ENCODE peak calls at places on chromosomes 7 and 10, in six cellular contexts. J, A, M, X, O and W are unnamed samples.

GRCh38 chr7:2487586-2488271 is 11.5 kb upstream of the GRIFIN start:
- DNase-seq in A (no peak), J (no peak), X (no peak), M (no peak), O (no peak), W (no peak)

GRCh38 chr10:28796606-28797512 is 119.5 kb downstream of the BAMBI start:
- DNase-seq in X (no peak), A (no peak), O (no peak), J (no peak), M (no peak), W (peak)

GRCh38 chr10:131685576-131685975 is 215.2 kb upstream of the PPP2R2D start:
- DNase-seq in J (no peak), A (no peak), M (no peak), O (no peak), X (no peak), W (no peak)

GRCh38 chr7:54946271-54946670 is 72.5 kb upstream of the EGFR start:
- DNase-seq in J (no peak), M (no peak), A (no peak), X (no peak), O (no peak), W (no peak)

GRCh38 chr7:93194368-93194767 is 31.9 kb downstream of the HEPACAM2 start:
- DNase-seq in A (peak), X (no peak), M (no peak), J (no peak), O (no peak), W (no peak)

GRCh38 chr10:84098667-84099066 is 40.6 kb upstream of the GHITM start:
- DNase-seq in O (no peak), X (no peak), J (no peak), M (no peak), A (no peak), W (no peak)

GRCh38 chr10:133442191-133442966 is 11.4 kb upstream of the SCART1 start:
- DNase-seq in J (no peak), M (no peak), X (no peak), O (no peak), A (no peak), W (no peak)

GRCh38 chr10:113484487-113484886 is 68.4 kb upstream of the HABP2 start:
- DNase-seq in O (no peak), M (no peak), J (no peak), A (no peak), X (no peak), W (no peak)

GRCh38 chr10:116272497-116273221 is at the start of gene GFRA1:
- DNase-seq in M (no peak), A (no peak), X (peak), J (peak), O (no peak), W (no peak)

GRCh38 chr7:111363099-111363498 is 199.2 kb downstream of the IMMP2L start:
- DNase-seq in J (no peak), A (no peak), M (no peak), X (no peak), O (no peak), W (no peak)

GRCh38 chr10:77606751-77607150 is 30.9 kb downstream of the KCNMA1 start:
- DNase-seq in J (no peak), X (peak), A (no peak), O (no peak), M (no peak), W (no peak)

GRCh38 chr10:110212119-110213006 is 5.0 kb downstream of the MXI1 start:
- DNase-seq in A (no peak), O (no peak), M (no peak), X (no peak), J (no peak), W (peak)

GRCh38 chr10:60282771-60283353 is 106.8 kb downstream of the ANK3 start:
- DNase-seq in X (no peak), A (peak), O (no peak), J (no peak), M (no peak), W (peak)

GRCh38 chr7:13990319-13990983 is 985 bp upstream of the ETV1 start:
- DNase-seq in X (peak), A (peak), J (peak), M (no peak), O (no peak), W (peak)

DNA sequence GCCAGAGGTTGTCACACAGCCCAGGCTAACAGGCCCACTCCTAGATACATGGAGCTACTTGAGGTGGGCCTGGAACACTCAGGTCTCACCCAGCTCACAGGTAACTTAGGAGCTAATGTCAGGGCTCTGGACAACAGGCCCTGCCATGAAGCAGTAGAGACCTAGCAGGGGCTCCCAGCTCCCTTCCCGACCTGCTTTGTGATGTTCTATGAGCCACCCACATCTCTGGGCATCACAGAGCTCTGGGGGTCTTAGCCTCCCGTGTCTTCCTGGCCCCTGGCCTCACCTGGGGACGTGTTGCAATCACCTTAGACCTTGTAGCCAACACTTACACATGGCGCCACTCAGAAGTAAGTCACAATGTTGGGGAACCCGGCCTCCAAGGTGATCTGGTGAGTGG is 12.4 kb downstream of the WDFY4 start:
- DNase-seq in J (no peak), A (no peak), M (no peak), X (no peak), O (no peak), W (no peak)
- TF ChIP-seq CREB1 in J (no peak), A (no peak), M (no peak), X (no peak), O (no peak), W (no peak)

GRCh38 chr7:61111-61510 is 131.3 kb upstream of the FAM20C start:
- DNase-seq in J (no peak), A (no peak), M (no peak), X (no peak), O (no peak), W (no peak)

GRCh38 chr7:63117-63480 is 129.3 kb upstream of the FAM20C start:
- DNase-seq in J (no peak), A (no peak), X (no peak), M (no peak), O (no peak), W (no peak)

GRCh38 chr7:61576-62360 is 130.6 kb upstream of the FAM20C start:
- DNase-seq in X (no peak), M (no peak), J (no peak), A (no peak), O (no peak), W (no peak)

GRCh38 chr7:63521-64021 is 128.8 kb upstream of the FAM20C start:
- DNase-seq in M (no peak), A (no peak), X (no peak), O (no peak), J (no peak), W (no peak)

DNA sequence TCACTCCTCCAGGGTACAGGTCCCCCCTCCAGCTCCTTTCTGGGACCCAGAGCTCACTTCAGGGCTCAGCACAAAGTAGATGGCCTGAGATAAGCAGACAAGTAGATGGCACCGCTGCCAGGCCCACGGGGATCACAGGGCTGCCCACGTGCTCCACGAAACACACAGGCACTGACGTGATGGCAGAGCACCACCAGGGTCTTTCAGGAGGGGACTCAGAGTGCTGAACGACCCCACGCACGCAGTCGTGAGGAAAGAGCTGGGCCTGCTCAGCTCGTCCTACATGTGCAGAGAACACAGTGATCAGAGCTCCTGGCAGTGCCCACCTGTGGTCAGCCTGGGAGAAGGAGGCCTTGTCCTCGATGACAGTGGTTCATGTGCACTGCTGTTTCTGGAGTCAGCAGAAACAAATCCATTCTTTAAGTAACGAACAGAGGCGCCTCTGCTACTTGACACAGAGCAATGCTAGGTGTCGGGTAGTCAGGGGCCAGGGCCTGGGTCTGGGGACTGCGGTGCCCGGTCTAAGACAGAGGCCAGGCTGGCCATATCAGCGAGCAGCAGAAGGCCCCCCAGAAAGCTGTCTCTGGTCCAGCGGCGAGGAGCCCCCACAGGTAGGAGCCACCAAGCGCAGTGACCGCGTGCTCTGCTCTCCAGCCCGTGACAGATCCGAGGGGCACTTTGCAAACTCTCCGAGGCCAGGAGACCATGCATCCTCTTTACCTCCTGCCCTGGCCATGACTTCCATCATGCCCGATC is 129.8 kb upstream of the FAM20C start:
- DNase-seq in X (no peak), J (no peak), M (no peak), O (no peak), A (no peak), W (no peak)
- TF ChIP-seq CREB1 in X (no peak), J (no peak), M (no peak), O (no peak), A (no peak), W (no peak)

GRCh38 chr10:123599366-123599849 is 66.7 kb upstream of the GPR26 start:
- DNase-seq in A (no peak), M (no peak), J (no peak), X (no peak), O (no peak), W (no peak)

GRCh38 chr10:123600177-123600576 is 66.0 kb upstream of the GPR26 start:
- DNase-seq in O (no peak), X (no peak), A (no peak), M (no peak), J (no peak), W (no peak)

GRCh38 chr10:123597676-123598075 is 68.5 kb upstream of the GPR26 start:
- DNase-seq in A (no peak), X (no peak), O (no peak), J (no peak), M (no peak), W (no peak)

GRCh38 chr10:123595661-123596060 is 70.5 kb upstream of the GPR26 start:
- DNase-seq in O (no peak), J (no peak), X (no peak), M (no peak), A (no peak), W (no peak)
- TF ChIP-seq CREB1 in O (no peak), J (no peak), X (no peak), M (no peak), A (no peak), W (no peak)

GRCh38 chr7:96700516-96700915 is 9.1 kb downstream of the SEM1 start:
- DNase-seq in O (no peak), J (no peak), M (no peak), X (no peak), A (no peak), W (no peak)
- TF ChIP-seq CREB1 in O (no peak), J (no peak), M (no peak), X (no peak), A (no peak), W (no peak)

GRCh38 chr7:45713669-45714520 is 139.7 kb downstream of the ADCY1 start:
- DNase-seq in J (no peak), A (no peak), X (no peak), O (no peak), M (no peak), W (no peak)
- TF ChIP-seq CREB1 in J (no peak), A (no peak), X (no peak), O (no peak), M (no peak), W (no peak)

DNA sequence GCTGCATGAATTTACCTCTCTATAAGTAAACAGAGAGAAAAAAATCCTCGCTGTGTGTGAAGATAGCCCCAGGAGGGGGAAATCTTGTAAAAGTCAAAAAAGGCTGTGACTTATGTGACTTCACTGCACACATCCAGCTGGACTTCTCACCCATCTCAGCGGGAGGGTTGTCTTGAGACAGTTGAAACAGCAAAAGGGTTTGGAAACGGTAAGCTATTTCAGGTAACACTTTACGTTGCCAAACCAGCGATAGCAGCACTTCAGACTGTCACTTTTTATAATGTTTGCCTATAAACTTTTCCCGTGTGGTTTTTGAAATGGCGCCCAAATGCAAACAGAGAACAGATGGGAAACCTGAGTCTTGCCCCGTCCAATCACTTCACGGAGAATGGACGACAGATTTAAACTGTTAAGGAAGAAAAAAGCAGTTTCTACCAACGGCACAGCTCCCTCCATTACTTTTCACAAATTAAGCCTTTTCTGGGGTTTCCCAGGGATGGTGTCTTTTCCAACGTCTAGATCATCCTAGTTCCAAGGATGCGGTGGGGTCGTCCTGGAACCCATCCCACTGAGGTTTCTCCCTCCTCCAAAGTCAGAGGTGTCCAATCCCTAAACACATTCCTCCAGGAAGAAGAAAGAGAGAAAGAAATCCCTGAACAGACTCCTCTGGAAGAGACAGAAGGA is 25.2 kb downstream of the FGFR2 start:
- DNase-seq in J (no peak), M (no peak), A (no peak), X (no peak), O (no peak), W (no peak)
- TF ChIP-seq CREB1 in J (no peak), M (no peak), A (no peak), X (no peak), O (no peak), W (no peak)